ENCODE peak calls at places on chromosomes 2 and 18, in six cellular contexts. O, G, T, N, E and D are unnamed samples.

GRCh38 chr2:144430722-144431163 is 89.2 kb downstream of the ZEB2 start:
- DNase-seq in O (no peak), G (no peak), T (no peak), N (no peak), E (peak), D (peak)

GRCh38 chr2:33457588-33458247 is 18.7 kb upstream of the RASGRP3 start:
- DNase-seq in O (no peak), G (peak), T (no peak), N (no peak), E (no peak), D (no peak)

GRCh38 chr18:12327510-12328178 is 19.6 kb downstream of the TUBB6 start:
- DNase-seq in O (peak), G (peak), T (peak), N (no peak), E (no peak), D (peak)

GRCh38 chr2:58515827-58516574 is 274.9 kb upstream of the FANCL start:
- DNase-seq in O (no peak), G (no peak), T (no peak), N (no peak), E (no peak), D (no peak)

GRCh38 chr2:43714164-43714563 is 37.9 kb upstream of the C1GALT1C1L start:
- DNase-seq in O (no peak), G (no peak), T (no peak), N (no peak), E (no peak), D (no peak)

GRCh38 chr2:217058791-217059755 is 199.2 kb upstream of the TNP1 start:
- DNase-seq in O (no peak), G (peak), T (no peak), N (no peak), E (no peak), D (no peak)

GRCh38 chr2:148978026-148978685 is 60.3 kb upstream of the LYPD6B start:
- DNase-seq in O (no peak), G (no peak), T (no peak), N (no peak), E (no peak), D (no peak)

GRCh38 chr18:3554091-3554601 is 104.2 kb downstream of the TGIF1 start:
- DNase-seq in O (no peak), G (no peak), T (peak), N (peak), E (no peak), D (no peak)

GRCh38 chr2:226981731-226982373 is 146.0 kb downstream of the RHBDD1 start:
- DNase-seq in O (no peak), G (peak), T (no peak), N (no peak), E (no peak), D (no peak)

GRCh38 chr18:42719221-42719620 is 396.3 kb downstream of the RIT2 start:
- DNase-seq in O (no peak), G (no peak), T (no peak), N (no peak), E (no peak), D (no peak)

GRCh38 chr2:98539056-98539735 is 69.1 kb downstream of the COA5 start:
- DNase-seq in O (no peak), G (no peak), T (no peak), N (no peak), E (no peak), D (no peak)

GRCh38 chr2:128425216-128425615 is 106.5 kb upstream of the HS6ST1 start:
- DNase-seq in O (no peak), G (no peak), T (no peak), N (no peak), E (no peak), D (no peak)

GRCh38 chr2:71613953-71614925 is 160.9 kb downstream of the DYSF start:
- DNase-seq in O (no peak), G (no peak), T (no peak), N (no peak), E (no peak), D (no peak)

GRCh38 chr2:10006248-10007147 is 36.9 kb upstream of the KLF11 start:
- DNase-seq in O (peak), G (no peak), T (no peak), N (no peak), E (no peak), D (peak)

GRCh38 chr2:217907266-217907665 is 95.5 kb downstream of the TNS1 start:
- DNase-seq in O (no peak), G (no peak), T (no peak), N (no peak), E (no peak), D (no peak)

GRCh38 chr2:18976112-18976961 is 382.1 kb downstream of the OSR1 start:
- DNase-seq in O (no peak), G (no peak), T (no peak), N (no peak), E (no peak), D (no peak)

GRCh38 chr2:72082021-72082739 is 65.5 kb downstream of the CYP26B1 start:
- DNase-seq in O (no peak), G (no peak), T (no peak), N (no peak), E (no peak), D (no peak)

GRCh38 chr2:98476192-98476868 is 31.7 kb downstream of the INPP4A start:
- DNase-seq in O (no peak), G (no peak), T (no peak), N (no peak), E (no peak), D (no peak)

GRCh38 chr18:63578357-63578958 is 8.7 kb upstream of the SERPINB13 start:
- DNase-seq in O (peak), G (peak), T (peak), N (peak), E (no peak), D (peak)

GRCh38 chr18:45456076-45457066 is 158.9 kb upstream of the SLC14A2 start:
- DNase-seq in O (no peak), G (no peak), T (no peak), N (no peak), E (no peak), D (no peak)

GRCh38 chr2:207902822-207903221 is 122.5 kb downstream of the PLEKHM3 start:
- DNase-seq in O (no peak), G (no peak), T (no peak), N (no peak), E (no peak), D (no peak)

GRCh38 chr2:54581326-54582039 is 125.4 kb downstream of the SPTBN1 start:
- DNase-seq in O (no peak), G (no peak), T (no peak), N (no peak), E (peak), D (no peak)

GRCh38 chr18:45521777-45522176 is 93.5 kb upstream of the SLC14A2 start:
- DNase-seq in O (no peak), G (no peak), T (no peak), N (no peak), E (no peak), D (no peak)

GRCh38 chr2:38581193-38582147 is 21.3 kb downstream of the HNRNPLL start:
- DNase-seq in O (peak), G (peak), T (peak), N (peak), E (peak), D (peak)

GRCh38 chr2:38187416-38188127 is 111.6 kb upstream of the CYP1B1 start:
- DNase-seq in O (no peak), G (no peak), T (no peak), N (no peak), E (no peak), D (no peak)

GRCh38 chr18:56556907-56557306 is 81.5 kb downstream of the TXNL1 start:
- DNase-seq in O (no peak), G (no peak), T (no peak), N (no peak), E (no peak), D (no peak)

GRCh38 chr18:67410671-67411070 is 105.8 kb downstream of the DSEL start:
- DNase-seq in O (no peak), G (no peak), T (no peak), N (no peak), E (no peak), D (no peak)

GRCh38 chr2:236656166-236656565 is 86.5 kb downstream of the ACKR3 start:
- DNase-seq in O (no peak), G (no peak), T (no peak), N (no peak), E (no peak), D (no peak)

GRCh38 chr2:11533278-11534077 is at the start of gene GREB1:
- DNase-seq in O (no peak), G (no peak), T (peak), N (no peak), E (no peak), D (no peak)

GRCh38 chr2:135985826-135986393 is 484 bp upstream of the DARS1 start:
- DNase-seq in O (no peak), G (no peak), T (no peak), N (no peak), E (peak), D (no peak)

GRCh38 chr2:71555798-71556454 is 102.6 kb downstream of the DYSF start:
- DNase-seq in O (no peak), G (no peak), T (peak), N (no peak), E (no peak), D (no peak)

GRCh38 chr18:24831091-24831490 is 370.7 kb downstream of the HRH4 start:
- DNase-seq in O (no peak), G (no peak), T (no peak), N (no peak), E (no peak), D (no peak)

GRCh38 chr2:216115224-216115582 is 6.1 kb downstream of the XRCC5 start:
- DNase-seq in O (no peak), G (no peak), T (no peak), N (no peak), E (no peak), D (no peak)

GRCh38 chr18:57587262-57587661 is 760 bp upstream of the FECH start:
- DNase-seq in O (no peak), G (peak), T (no peak), N (no peak), E (no peak), D (no peak)

GRCh38 chr18:57585846-57586242 is 658 bp downstream of the FECH start:
- DNase-seq in O (no peak), G (no peak), T (no peak), N (no peak), E (no peak), D (no peak)

GRCh38 chr18:57586243-57587049 is at the start of gene FECH:
- DNase-seq in O (peak), G (peak), T (peak), N (no peak), E (no peak), D (peak)

GRCh38 chr18:57583297-57583835 is 3.1 kb downstream of the FECH start:
- DNase-seq in O (no peak), G (peak), T (no peak), N (no peak), E (no peak), D (no peak)

GRCh38 chr18:57585421-57585820 is 1.1 kb downstream of the FECH start:
- DNase-seq in O (no peak), G (peak), T (no peak), N (no peak), E (no peak), D (peak)
- TF ChIP-seq YY1 in O (no peak), G (no peak), T (no peak), N (no peak), E (no peak), D (no peak)

GRCh38 chr2:239273280-239274234 is 127.3 kb downstream of the HDAC4 start:
- DNase-seq in O (no peak), G (peak), T (no peak), N (no peak), E (no peak), D (no peak)

GRCh38 chr2:239275871-239276812 is 124.7 kb downstream of the HDAC4 start:
- DNase-seq in O (no peak), G (peak), T (no peak), N (no peak), E (no peak), D (peak)

GRCh38 chr2:239275037-239275685 is 125.7 kb downstream of the HDAC4 start:
- DNase-seq in O (peak), G (peak), T (no peak), N (no peak), E (no peak), D (peak)

GRCh38 chr2:239272626-239273025 is 128.2 kb downstream of the HDAC4 start:
- DNase-seq in O (no peak), G (no peak), T (no peak), N (no peak), E (no peak), D (no peak)

DNA sequence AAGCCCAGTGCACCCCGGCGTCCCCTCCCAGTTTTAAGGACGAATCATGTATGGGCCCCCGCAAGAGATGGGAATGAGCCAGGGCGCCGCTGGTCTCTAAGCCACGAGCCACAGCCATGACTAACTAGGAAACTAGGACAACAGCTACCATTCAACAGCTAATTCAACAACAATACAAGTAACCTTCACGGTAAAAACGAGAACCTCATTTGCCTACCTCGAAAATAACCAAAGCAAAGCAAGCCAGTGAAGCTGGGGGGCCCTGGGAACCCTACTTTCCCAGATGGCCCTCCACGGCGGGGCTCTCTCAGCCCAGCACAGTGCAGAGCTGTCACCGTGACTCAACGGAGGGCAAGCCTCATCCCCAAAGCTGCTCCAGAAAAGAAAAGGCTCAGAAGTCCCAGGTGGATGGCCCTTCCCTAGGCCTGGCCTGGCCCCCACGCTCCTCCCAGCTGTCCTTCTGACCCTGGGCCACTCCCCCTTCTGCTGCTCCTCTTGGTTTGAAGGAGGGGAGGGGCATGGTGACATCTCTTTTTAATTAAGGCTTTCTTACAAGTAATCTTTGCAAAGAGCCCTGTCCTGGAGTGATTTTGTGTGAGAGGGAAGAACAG is 126.3 kb downstream of the HDAC4 start:
- DNase-seq in O (peak), G (peak), T (no peak), N (no peak), E (no peak), D (peak)
- H3K4me3 ChIP-seq in O (peak), G (peak), T (no peak), N (no peak), E (no peak), D (peak)

GRCh38 chr2:151032741-151033152 is 228.9 kb downstream of the RBM43 start:
- DNase-seq in O (no peak), G (no peak), T (no peak), N (no peak), E (no peak), D (no peak)
- TF ChIP-seq YY1 in O (no peak), G (no peak), T (no peak), N (no peak), E (no peak), D (no peak)

DNA sequence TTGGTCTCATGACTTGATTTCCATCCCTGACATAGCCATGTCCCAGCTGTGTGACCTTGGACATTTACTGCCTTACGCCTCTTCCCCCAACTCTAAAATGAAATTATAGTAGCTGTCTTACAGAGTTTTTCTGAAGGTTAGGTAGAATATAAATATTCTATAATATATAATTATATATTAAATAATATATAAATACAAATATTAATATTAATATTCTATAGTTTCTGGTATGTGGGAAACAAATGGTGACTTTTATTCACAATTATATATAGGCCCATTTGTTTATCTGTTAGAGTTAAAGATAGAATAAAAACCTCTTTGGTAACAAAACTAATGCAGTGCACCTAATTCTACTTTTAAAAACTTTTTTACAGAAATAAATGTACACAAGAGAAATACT is 1.7 kb downstream of the RBBP8 start:
- DNase-seq in O (no peak), G (peak), T (no peak), N (no peak), E (no peak), D (no peak)
- H3K4me3 ChIP-seq in O (peak), G (peak), T (peak), N (peak), E (peak), D (no peak)